ENCODE peak calls at places on chromosomes 13 and 19, in ten cellular contexts. One of them, this sample, is unnamed.

GRCh38 chr19:10660346-10660745 is 6.2 kb downstream of the ILF3 start:
- DNase-seq in B cell: no peak
- DNase-seq in amniotic stem cell: no peak
- DNase-seq in right lobe of liver: no peak
- DNase-seq in stimulated activated CD8-positive, alpha-beta memory T cell treated with anti-CD3 and anti-CD28 coated beads, Interleukin-7, amount 100 ng/mL, for 1 hour: no peak
- DNase-seq in lower leg skin: no peak
- DNase-seq in activated CD4-positive, alpha-beta T cell treated with anti-CD3 and anti-CD28 coated beads, Interleukin-2, amount 50 U/mL, for 4 hours: no peak
- DNase-seq in progenitor cell of endocrine pancreas: no peak
- DNase-seq in activated naive CD4-positive, alpha-beta T cell: no peak
- DNase-seq in NB4: no peak
- DNase-seq in this sample: no peak

GRCh38 chr13:50400930-50401553 is 385.8 kb downstream of the KCNRG start:
- DNase-seq in B cell: no peak
- DNase-seq in amniotic stem cell: no peak
- DNase-seq in right lobe of liver: no peak
- DNase-seq in stimulated activated CD8-positive, alpha-beta memory T cell treated with anti-CD3 and anti-CD28 coated beads, Interleukin-7, amount 100 ng/mL, for 1 hour: no peak
- DNase-seq in lower leg skin: no peak
- DNase-seq in activated CD4-positive, alpha-beta T cell treated with anti-CD3 and anti-CD28 coated beads, Interleukin-2, amount 50 U/mL, for 4 hours: no peak
- DNase-seq in progenitor cell of endocrine pancreas: no peak
- DNase-seq in activated naive CD4-positive, alpha-beta T cell: no peak
- DNase-seq in NB4: no peak
- DNase-seq in this sample: no peak

GRCh38 chr19:2974342-2974932 is 2.9 kb upstream of the TLE6 start:
- DNase-seq in B cell: peak
- DNase-seq in amniotic stem cell: no peak
- DNase-seq in right lobe of liver: no peak
- DNase-seq in stimulated activated CD8-positive, alpha-beta memory T cell treated with anti-CD3 and anti-CD28 coated beads, Interleukin-7, amount 100 ng/mL, for 1 hour: no peak
- DNase-seq in lower leg skin: peak
- DNase-seq in activated CD4-positive, alpha-beta T cell treated with anti-CD3 and anti-CD28 coated beads, Interleukin-2, amount 50 U/mL, for 4 hours: no peak
- DNase-seq in progenitor cell of endocrine pancreas: no peak
- DNase-seq in activated naive CD4-positive, alpha-beta T cell: no peak
- DNase-seq in NB4: peak
- DNase-seq in this sample: peak

GRCh38 chr19:17329061-17329767 is 5.4 kb downstream of the ANO8 start:
- DNase-seq in B cell: peak
- DNase-seq in amniotic stem cell: no peak
- DNase-seq in right lobe of liver: no peak
- DNase-seq in stimulated activated CD8-positive, alpha-beta memory T cell treated with anti-CD3 and anti-CD28 coated beads, Interleukin-7, amount 100 ng/mL, for 1 hour: no peak
- DNase-seq in lower leg skin: no peak
- DNase-seq in activated CD4-positive, alpha-beta T cell treated with anti-CD3 and anti-CD28 coated beads, Interleukin-2, amount 50 U/mL, for 4 hours: no peak
- DNase-seq in progenitor cell of endocrine pancreas: no peak
- DNase-seq in activated naive CD4-positive, alpha-beta T cell: no peak
- DNase-seq in NB4: no peak
- DNase-seq in this sample: no peak

GRCh38 chr13:100019780-100020356 is 38.3 kb downstream of the ZIC2 start:
- DNase-seq in B cell: no peak
- DNase-seq in amniotic stem cell: no peak
- DNase-seq in right lobe of liver: no peak
- DNase-seq in stimulated activated CD8-positive, alpha-beta memory T cell treated with anti-CD3 and anti-CD28 coated beads, Interleukin-7, amount 100 ng/mL, for 1 hour: no peak
- DNase-seq in lower leg skin: no peak
- DNase-seq in activated CD4-positive, alpha-beta T cell treated with anti-CD3 and anti-CD28 coated beads, Interleukin-2, amount 50 U/mL, for 4 hours: no peak
- DNase-seq in progenitor cell of endocrine pancreas: no peak
- DNase-seq in activated naive CD4-positive, alpha-beta T cell: no peak
- DNase-seq in NB4: no peak
- DNase-seq in this sample: no peak

GRCh38 chr19:12933287-12934072 is at the start of gene FARSA:
- DNase-seq in B cell: peak
- DNase-seq in amniotic stem cell: peak
- DNase-seq in right lobe of liver: peak
- DNase-seq in stimulated activated CD8-positive, alpha-beta memory T cell treated with anti-CD3 and anti-CD28 coated beads, Interleukin-7, amount 100 ng/mL, for 1 hour: peak
- DNase-seq in lower leg skin: peak
- DNase-seq in activated CD4-positive, alpha-beta T cell treated with anti-CD3 and anti-CD28 coated beads, Interleukin-2, amount 50 U/mL, for 4 hours: peak
- DNase-seq in progenitor cell of endocrine pancreas: peak
- DNase-seq in activated naive CD4-positive, alpha-beta T cell: peak
- DNase-seq in NB4: peak
- DNase-seq in this sample: peak

GRCh38 chr13:73422973-73423372 is 364.2 kb downstream of the KLF5 start:
- DNase-seq in B cell: no peak
- DNase-seq in amniotic stem cell: no peak
- DNase-seq in right lobe of liver: no peak
- DNase-seq in stimulated activated CD8-positive, alpha-beta memory T cell treated with anti-CD3 and anti-CD28 coated beads, Interleukin-7, amount 100 ng/mL, for 1 hour: no peak
- DNase-seq in lower leg skin: no peak
- DNase-seq in activated CD4-positive, alpha-beta T cell treated with anti-CD3 and anti-CD28 coated beads, Interleukin-2, amount 50 U/mL, for 4 hours: no peak
- DNase-seq in progenitor cell of endocrine pancreas: no peak
- DNase-seq in activated naive CD4-positive, alpha-beta T cell: no peak
- DNase-seq in NB4: no peak
- DNase-seq in this sample: no peak

GRCh38 chr13:61918841-61919240 is 503.2 kb upstream of the PCDH20 start:
- DNase-seq in B cell: no peak
- DNase-seq in amniotic stem cell: no peak
- DNase-seq in right lobe of liver: no peak
- DNase-seq in stimulated activated CD8-positive, alpha-beta memory T cell treated with anti-CD3 and anti-CD28 coated beads, Interleukin-7, amount 100 ng/mL, for 1 hour: no peak
- DNase-seq in lower leg skin: no peak
- DNase-seq in activated CD4-positive, alpha-beta T cell treated with anti-CD3 and anti-CD28 coated beads, Interleukin-2, amount 50 U/mL, for 4 hours: no peak
- DNase-seq in progenitor cell of endocrine pancreas: no peak
- DNase-seq in activated naive CD4-positive, alpha-beta T cell: no peak
- DNase-seq in NB4: no peak
- DNase-seq in this sample: no peak

GRCh38 chr13:77980592-77980991 is 62.0 kb upstream of the EDNRB start:
- DNase-seq in B cell: no peak
- DNase-seq in amniotic stem cell: peak
- DNase-seq in right lobe of liver: no peak
- DNase-seq in stimulated activated CD8-positive, alpha-beta memory T cell treated with anti-CD3 and anti-CD28 coated beads, Interleukin-7, amount 100 ng/mL, for 1 hour: no peak
- DNase-seq in lower leg skin: peak
- DNase-seq in activated CD4-positive, alpha-beta T cell treated with anti-CD3 and anti-CD28 coated beads, Interleukin-2, amount 50 U/mL, for 4 hours: no peak
- DNase-seq in progenitor cell of endocrine pancreas: no peak
- DNase-seq in activated naive CD4-positive, alpha-beta T cell: no peak
- DNase-seq in NB4: no peak
- DNase-seq in this sample: no peak

GRCh38 chr19:58001895-58002369 is 688 bp downstream of the ZNF606 start:
- DNase-seq in B cell: no peak
- DNase-seq in amniotic stem cell: no peak
- DNase-seq in right lobe of liver: no peak
- DNase-seq in stimulated activated CD8-positive, alpha-beta memory T cell treated with anti-CD3 and anti-CD28 coated beads, Interleukin-7, amount 100 ng/mL, for 1 hour: no peak
- DNase-seq in lower leg skin: no peak
- DNase-seq in activated CD4-positive, alpha-beta T cell treated with anti-CD3 and anti-CD28 coated beads, Interleukin-2, amount 50 U/mL, for 4 hours: no peak
- DNase-seq in progenitor cell of endocrine pancreas: no peak
- DNase-seq in activated naive CD4-positive, alpha-beta T cell: no peak
- DNase-seq in NB4: no peak
- DNase-seq in this sample: peak

GRCh38 chr19:38263696-38264485 is 482 bp upstream of the SPINT2 start:
- DNase-seq in B cell: peak
- DNase-seq in amniotic stem cell: no peak
- DNase-seq in right lobe of liver: peak
- DNase-seq in stimulated activated CD8-positive, alpha-beta memory T cell treated with anti-CD3 and anti-CD28 coated beads, Interleukin-7, amount 100 ng/mL, for 1 hour: peak
- DNase-seq in lower leg skin: peak
- DNase-seq in activated CD4-positive, alpha-beta T cell treated with anti-CD3 and anti-CD28 coated beads, Interleukin-2, amount 50 U/mL, for 4 hours: peak
- DNase-seq in progenitor cell of endocrine pancreas: peak
- DNase-seq in activated naive CD4-positive, alpha-beta T cell: no peak
- DNase-seq in NB4: no peak
- DNase-seq in this sample: peak

This sample was measured in OCI-M1.